ENCODE peak calls at places on chromosomes 3 and 15, in seven cellular contexts. M is colonic mucosa, Q is GM20000, L is nephron progenitor cell, C is cardiac muscle cell, Y is fibroblast of the aortic adventitia, W is A673. J is an unnamed sample.
A peak's percentile ranks its signal among the peaks of the same experiment; 100 is the strongest.

GRCh38 chr15:101004986-101005747 is 86.0 kb downstream of the LRRK1 start:
- DNase-seq in M (no peak), Q (no peak), L (no peak), C (no peak), Y (no peak), W (no peak), J (no peak)

GRCh38 chr3:185605566-185605965 is 19.5 kb downstream of the SENP2 start:
- DNase-seq in M (no peak), Q (no peak), L (no peak), C (no peak), Y (no peak), W (no peak), J (no peak)

GRCh38 chr3:24197809-24198208 is 252.7 kb downstream of the NR1D2 start:
- DNase-seq in M (no peak), Q (no peak), L (no peak), C (no peak), Y (no peak), W (no peak), J (no peak)

GRCh38 chr3:15647629-15648167 is 46.2 kb downstream of the BTD start:
- DNase-seq in M (peak; percentile 32), Q (peak; percentile 61), L (no peak), C (peak; percentile 94), Y (peak; percentile 97), W (peak; percentile 22), J (no peak)

GRCh38 chr3:46370784-46371183 is at the start of gene CCR5:
- DNase-seq in M (no peak), Q (no peak), L (no peak), C (no peak), Y (peak; percentile 15), W (no peak), J (no peak)

GRCh38 chr3:144229237-144229830 is 257.7 kb downstream of the DIPK2A start:
- DNase-seq in M (no peak), Q (no peak), L (no peak), C (peak; percentile 3), Y (peak; percentile 16), W (no peak), J (no peak)

GRCh38 chr3:24157106-24157505 is 212.0 kb downstream of the NR1D2 start:
- DNase-seq in M (no peak), Q (no peak), L (no peak), C (no peak), Y (no peak), W (no peak), J (no peak)

GRCh38 chr3:21484323-21485154 is 266.5 kb downstream of the ZNF385D start:
- DNase-seq in M (peak; percentile 27), Q (peak; percentile 20), L (peak; percentile 70), C (peak; percentile 89), Y (peak; percentile 88), W (peak; percentile 21), J (peak; percentile 53)

GRCh38 chr15:91887321-91887720 is 33.8 kb downstream of the SLCO3A1 start:
- DNase-seq in M (no peak), Q (no peak), L (no peak), C (no peak), Y (no peak), W (no peak), J (no peak)

GRCh38 chr3:9231006-9231405 is 18.4 kb downstream of the SRGAP3 start:
- DNase-seq in M (no peak), Q (no peak), L (no peak), C (peak; percentile 61), Y (peak; percentile 41), W (no peak), J (no peak)

GRCh38 chr3:143360244-143360643 is 240.7 kb downstream of the CHST2 start:
- DNase-seq in M (no peak), Q (no peak), L (no peak), C (peak; percentile 49), Y (peak; percentile 52), W (no peak), J (no peak)

GRCh38 chr3:18018491-18019177 is 276.2 kb upstream of the TBC1D5 start:
- DNase-seq in M (no peak), Q (no peak), L (no peak), C (no peak), Y (peak; percentile 22), W (no peak), J (no peak)

GRCh38 chr15:62390793-62391543 is 225.9 kb upstream of the C2CD4B start:
- DNase-seq in M (peak; percentile 71), Q (peak; percentile 64), L (peak; percentile 61), C (peak; percentile 48), Y (peak; percentile 42), W (peak; percentile 45), J (peak; percentile 52)

DNA sequence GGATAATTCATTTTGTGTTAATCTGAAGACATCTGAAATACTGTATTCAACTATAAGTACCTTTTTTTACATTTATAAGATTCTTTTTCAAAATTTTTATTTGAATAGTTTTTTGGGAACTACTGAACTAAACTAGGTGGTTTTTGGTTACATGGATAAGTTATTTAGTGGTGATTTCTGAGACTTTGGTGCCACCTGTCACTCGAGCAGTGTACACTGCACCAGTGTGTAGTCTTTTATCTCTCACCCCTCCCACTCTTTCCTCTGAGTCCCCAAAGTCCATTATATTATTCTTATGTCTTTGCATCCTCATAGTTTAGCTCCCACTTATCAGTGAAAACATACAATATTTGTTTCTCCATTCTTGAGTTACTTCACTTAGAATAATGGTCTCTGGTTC is 57.6 kb downstream of the CD86 start:
- DNase-seq in M (no peak), Q (no peak), L (no peak), C (no peak), Y (no peak), W (no peak), J (no peak)
- TF ChIP-seq CTCF in M (no peak), Q (no peak), L (no peak), C (no peak), Y (no peak), W (no peak), J (no peak)

GRCh38 chr3:170372190-170372879 is 14.8 kb downstream of the SKIL start:
- DNase-seq in M (no peak), Q (no peak), L (no peak), C (no peak), Y (no peak), W (no peak), J (no peak)

GRCh38 chr3:170367797-170368196 is 10.3 kb downstream of the SKIL start:
- DNase-seq in M (no peak), Q (no peak), L (no peak), C (no peak), Y (no peak), W (no peak), J (no peak)

GRCh38 chr3:170363471-170363994 is 6.0 kb downstream of the SKIL start:
- DNase-seq in M (no peak), Q (no peak), L (no peak), C (no peak), Y (no peak), W (no peak), J (no peak)

GRCh38 chr3:170364965-170365364 is 7.5 kb downstream of the SKIL start:
- DNase-seq in M (no peak), Q (no peak), L (no peak), C (no peak), Y (no peak), W (no peak), J (no peak)

GRCh38 chr3:170368921-170369320 is 11.4 kb downstream of the SKIL start:
- DNase-seq in M (no peak), Q (no peak), L (no peak), C (peak; percentile 18), Y (no peak), W (no peak), J (no peak)
- TF ChIP-seq CTCF in M (no peak), Q (no peak), L (no peak), C (peak; percentile 45), Y (peak; percentile 49), W (peak; percentile 53), J (peak; percentile 61)

GRCh38 chr3:42505849-42506410 is 3.5 kb downstream of the VIPR1 start:
- DNase-seq in M (peak; percentile 19), Q (no peak), L (no peak), C (no peak), Y (no peak), W (no peak), J (no peak)
- TF ChIP-seq CTCF in M (no peak), Q (no peak), L (no peak), C (no peak), Y (no peak), W (no peak), J (no peak)

GRCh38 chr3:28799084-28799483 is 450.5 kb upstream of the AZI2 start:
- DNase-seq in M (no peak), Q (no peak), L (no peak), C (peak; percentile 25), Y (peak; percentile 23), W (peak; percentile 4), J (no peak)
- TF ChIP-seq CTCF in M (no peak), Q (no peak), L (no peak), C (no peak), Y (no peak), W (peak; percentile 32), J (no peak)

GRCh38 chr3:35254917-35255316 is 384.4 kb upstream of the ARPP21 start:
- DNase-seq in M (no peak), Q (no peak), L (no peak), C (no peak), Y (no peak), W (no peak), J (no peak)
- TF ChIP-seq CTCF in M (no peak), Q (no peak), L (no peak), C (no peak), Y (no peak), W (no peak), J (no peak)

GRCh38 chr3:101676765-101677435 is at the start of gene ZBTB11:
- DNase-seq in M (peak; percentile 100), Q (peak; percentile 95), L (peak; percentile 100), C (peak; percentile 100), Y (peak; percentile 100), W (peak; percentile 100), J (peak; percentile 99)
- TF ChIP-seq CTCF in M (peak; percentile 37), Q (no peak), L (peak; percentile 58), C (peak; percentile 74), Y (peak; percentile 62), W (peak; percentile 68), J (peak; percentile 67)

DNA sequence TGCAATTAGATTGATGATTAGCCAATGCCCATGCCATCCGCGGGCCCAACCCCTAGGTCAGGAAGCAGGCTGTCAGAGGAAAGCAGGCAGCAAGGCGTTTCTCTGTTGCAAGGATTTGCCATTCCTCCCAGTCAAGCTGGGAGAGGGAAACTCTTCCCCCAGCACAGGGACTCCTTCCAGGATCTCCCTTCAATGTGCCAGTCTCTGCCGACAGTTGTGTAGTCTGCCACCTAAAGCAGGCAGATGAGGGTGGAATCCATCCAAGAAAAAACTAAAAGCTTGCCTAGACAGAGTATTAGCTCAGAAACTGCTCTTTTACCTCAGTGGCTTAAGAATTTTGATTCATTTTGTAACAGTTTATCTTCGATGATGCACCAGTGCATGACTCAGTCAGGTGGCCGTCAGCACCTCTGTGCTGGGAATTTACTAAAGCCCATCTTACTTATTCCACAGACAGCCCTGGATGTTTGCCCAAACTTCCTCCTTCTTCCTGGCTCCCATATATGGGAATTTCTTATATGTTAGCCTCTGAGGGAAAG is 501.5 kb upstream of the THBS1 start:
- DNase-seq in M (peak; percentile 32), Q (no peak), L (no peak), C (peak; percentile 85), Y (peak; percentile 80), W (no peak), J (no peak)
- TF ChIP-seq CTCF in M (no peak), Q (no peak), L (no peak), C (no peak), Y (no peak), W (no peak), J (no peak)

J was measured in neural crest cell.